ENCODE peak calls at places on chromosome 1, in five cellular contexts. One of them, this sample, is unnamed.

GRCh38 chr1:243253211-243253926 is 1.7 kb downstream of the CEP170 start:
- DNase-seq in NCI-H1092: no peak
- DNase-seq in KBM-7: peak
- DNase-seq in mucosa of descending colon: no peak
- DNase-seq in activated CD4-positive, CD25-positive, alpha-beta regulatory T cell: no peak
- DNase-seq in this sample: no peak

GRCh38 chr1:221268295-221268694 is 389.1 kb downstream of the HLX start:
- DNase-seq in NCI-H1092: no peak
- DNase-seq in KBM-7: no peak
- DNase-seq in mucosa of descending colon: no peak
- DNase-seq in activated CD4-positive, CD25-positive, alpha-beta regulatory T cell: no peak
- DNase-seq in this sample: no peak

GRCh38 chr1:61182049-61182448 is 99.7 kb downstream of the NFIA start:
- DNase-seq in NCI-H1092: no peak
- DNase-seq in KBM-7: no peak
- DNase-seq in mucosa of descending colon: no peak
- DNase-seq in activated CD4-positive, CD25-positive, alpha-beta regulatory T cell: no peak
- DNase-seq in this sample: no peak

GRCh38 chr1:91937613-91938012 is 11.6 kb upstream of the BRDT start:
- DNase-seq in NCI-H1092: no peak
- DNase-seq in KBM-7: no peak
- DNase-seq in mucosa of descending colon: no peak
- DNase-seq in activated CD4-positive, CD25-positive, alpha-beta regulatory T cell: no peak
- DNase-seq in this sample: no peak

GRCh38 chr1:189431437-189431836 is 1046.2 kb downstream of the BRINP3 start:
- DNase-seq in NCI-H1092: no peak
- DNase-seq in KBM-7: peak
- DNase-seq in mucosa of descending colon: no peak
- DNase-seq in activated CD4-positive, CD25-positive, alpha-beta regulatory T cell: no peak
- DNase-seq in this sample: no peak

GRCh38 chr1:180241716-180242544 is 11.9 kb downstream of the LHX4 start:
- DNase-seq in NCI-H1092: no peak
- DNase-seq in KBM-7: peak
- DNase-seq in mucosa of descending colon: no peak
- DNase-seq in activated CD4-positive, CD25-positive, alpha-beta regulatory T cell: no peak
- DNase-seq in this sample: no peak

GRCh38 chr1:19488136-19488535 is 2.8 kb upstream of the CAPZB start:
- DNase-seq in NCI-H1092: no peak
- DNase-seq in KBM-7: no peak
- DNase-seq in mucosa of descending colon: no peak
- DNase-seq in activated CD4-positive, CD25-positive, alpha-beta regulatory T cell: no peak
- DNase-seq in this sample: no peak

GRCh38 chr1:229251185-229251584 is 19.7 kb upstream of the RAB4A start:
- DNase-seq in NCI-H1092: no peak
- DNase-seq in KBM-7: no peak
- DNase-seq in mucosa of descending colon: no peak
- DNase-seq in activated CD4-positive, CD25-positive, alpha-beta regulatory T cell: no peak
- DNase-seq in this sample: no peak

GRCh38 chr1:73821520-73821919 is 376.5 kb downstream of the LRRIQ3 start:
- DNase-seq in NCI-H1092: no peak
- DNase-seq in KBM-7: no peak
- DNase-seq in mucosa of descending colon: no peak
- DNase-seq in activated CD4-positive, CD25-positive, alpha-beta regulatory T cell: no peak
- DNase-seq in this sample: no peak

GRCh38 chr1:201299968-201300367 is 16.7 kb downstream of the PKP1 start:
- DNase-seq in NCI-H1092: no peak
- DNase-seq in KBM-7: no peak
- DNase-seq in mucosa of descending colon: peak
- DNase-seq in activated CD4-positive, CD25-positive, alpha-beta regulatory T cell: no peak
- DNase-seq in this sample: peak

GRCh38 chr1:22176258-22176657 is 33.4 kb upstream of the WNT4 start:
- DNase-seq in NCI-H1092: peak
- DNase-seq in KBM-7: no peak
- DNase-seq in mucosa of descending colon: no peak
- DNase-seq in activated CD4-positive, CD25-positive, alpha-beta regulatory T cell: no peak
- DNase-seq in this sample: no peak